ENCODE peak calls at places on chromosomes 16 and 17, in seven cellular contexts. Y, D, B, I, M, E and Q are unnamed samples.

GRCh38 chr17:54948380-54948779 is 20.1 kb downstream of the COX11 start:
- DNase-seq in Y (no peak), D (peak), B (peak), I (no peak), M (no peak), E (no peak), Q (no peak)

GRCh38 chr17:57403241-57403640 is 146.9 kb downstream of the MSI2 start:
- DNase-seq in Y (no peak), D (no peak), B (no peak), I (no peak), M (no peak), E (peak), Q (no peak)

GRCh38 chr17:59154721-59155438 is at the start of gene SKA2:
- DNase-seq in Y (peak), D (no peak), B (no peak), I (peak), M (peak), E (peak), Q (peak)

GRCh38 chr16:68448360-68448970 is at the start of gene SMPD3:
- DNase-seq in Y (peak), D (peak), B (peak), I (peak), M (peak), E (peak), Q (peak)

GRCh38 chr16:28596115-28596630 is 677 bp downstream of the SULT1A2 start:
- DNase-seq in Y (peak), D (no peak), B (no peak), I (no peak), M (no peak), E (no peak), Q (no peak)

GRCh38 chr16:914453-914852 is 56.3 kb downstream of the LMF1 start:
- DNase-seq in Y (no peak), D (peak), B (no peak), I (no peak), M (no peak), E (no peak), Q (no peak)

GRCh38 chr16:87966685-87967185 is 15.5 kb downstream of the BANP start:
- DNase-seq in Y (no peak), D (no peak), B (no peak), I (no peak), M (no peak), E (peak), Q (no peak)

GRCh38 chr17:57115377-57115776 is 30.3 kb downstream of the AKAP1 start:
- DNase-seq in Y (no peak), D (no peak), B (no peak), I (no peak), M (no peak), E (no peak), Q (no peak)

GRCh38 chr16:10676284-10676683 is 18.4 kb downstream of the TEKT5 start:
- DNase-seq in Y (no peak), D (no peak), B (no peak), I (no peak), M (no peak), E (no peak), Q (no peak)

GRCh38 chr17:57987582-57988300 is at the start of gene VEZF1:
- DNase-seq in Y (peak), D (peak), B (no peak), I (peak), M (peak), E (peak), Q (peak)

GRCh38 chr17:70081885-70082284 is 6.9 kb downstream of the KCNJ16 start:
- DNase-seq in Y (no peak), D (peak), B (no peak), I (no peak), M (no peak), E (no peak), Q (no peak)

GRCh38 chr16:88344411-88345030 is 38.2 kb upstream of the ZNF469 start:
- DNase-seq in Y (peak), D (no peak), B (no peak), I (no peak), M (no peak), E (no peak), Q (no peak)

GRCh38 chr17:44830359-44831269 is 527 bp upstream of the GJC1 start:
- DNase-seq in Y (peak), D (no peak), B (no peak), I (no peak), M (no peak), E (no peak), Q (peak)

GRCh38 chr16:52925143-52925542 is 127.6 kb downstream of the CHD9NB start:
- DNase-seq in Y (no peak), D (no peak), B (no peak), I (no peak), M (no peak), E (no peak), Q (no peak)

GRCh38 chr16:31250782-31251384 is 8.9 kb upstream of the ITGAM start:
- DNase-seq in Y (no peak), D (no peak), B (no peak), I (no peak), M (no peak), E (no peak), Q (no peak)

GRCh38 chr16:87047221-87048037 is 269.8 kb downstream of the C16orf95 start:
- DNase-seq in Y (no peak), D (no peak), B (no peak), I (no peak), M (no peak), E (no peak), Q (no peak)

GRCh38 chr17:28760987-28761562 is 17.3 kb downstream of the TRAF4 start:
- DNase-seq in Y (peak), D (peak), B (peak), I (peak), M (no peak), E (peak), Q (no peak)

GRCh38 chr16:81732699-81733098 is 46.4 kb upstream of the PLCG2 start:
- DNase-seq in Y (no peak), D (no peak), B (no peak), I (no peak), M (no peak), E (no peak), Q (no peak)

GRCh38 chr17:27817731-27818130 is 17.4 kb upstream of the NOS2 start:
- DNase-seq in Y (no peak), D (peak), B (no peak), I (no peak), M (no peak), E (no peak), Q (no peak)

GRCh38 chr16:57096793-57097192 is 4.4 kb downstream of the CPNE2 start:
- DNase-seq in Y (no peak), D (no peak), B (no peak), I (no peak), M (no peak), E (no peak), Q (no peak)

GRCh38 chr17:82839617-82840292 is at the start of gene ZNF750:
- DNase-seq in Y (no peak), D (no peak), B (no peak), I (no peak), M (no peak), E (no peak), Q (no peak)

GRCh38 chr17:40097931-40098845 is 2.2 kb downstream of the NR1D1 start:
- DNase-seq in Y (peak), D (peak), B (no peak), I (peak), M (no peak), E (no peak), Q (peak)

GRCh38 chr16:57235128-57236092 is 9.6 kb upstream of the ARL2BP start:
- DNase-seq in Y (no peak), D (peak), B (no peak), I (no peak), M (no peak), E (no peak), Q (no peak)

GRCh38 chr17:36546418-36547093 is 1.8 kb downstream of the GGNBP2 start:
- DNase-seq in Y (no peak), D (peak), B (no peak), I (peak), M (no peak), E (no peak), Q (no peak)

GRCh38 chr16:58346831-58347371 is 45.4 kb upstream of the GINS3 start:
- DNase-seq in Y (no peak), D (no peak), B (no peak), I (no peak), M (no peak), E (no peak), Q (no peak)

GRCh38 chr16:75238132-75238852 is 13.1 kb downstream of the BCAR1 start:
- DNase-seq in Y (peak), D (peak), B (peak), I (no peak), M (no peak), E (peak), Q (no peak)

GRCh38 chr16:71807905-71808592 is 585 bp downstream of the AP1G1 start:
- DNase-seq in Y (no peak), D (peak), B (no peak), I (peak), M (peak), E (no peak), Q (peak)

GRCh38 chr17:30357476-30357875 is 21.3 kb upstream of the CPD start:
- DNase-seq in Y (no peak), D (no peak), B (no peak), I (no peak), M (no peak), E (no peak), Q (no peak)

GRCh38 chr17:81486174-81486810 is 26.3 kb downstream of the ACTG1 start:
- DNase-seq in Y (no peak), D (no peak), B (no peak), I (peak), M (no peak), E (no peak), Q (no peak)

GRCh38 chr16:85391769-85392583 is 221.1 kb upstream of the GSE1 start:
- DNase-seq in Y (peak), D (no peak), B (no peak), I (no peak), M (no peak), E (no peak), Q (no peak)